ENCODE peak calls at places on chromosome 12, in four cellular contexts. One of them, this sample, is unnamed.

GRCh38 chr12:65526311-65526710 is 247.8 kb downstream of the MSRB3 start:
- DNase-seq in activated T-helper 1 cell treated with anti-CD3 and anti-CD28 coated beads, Interleukin-2, amount 50 U/mL, for 16 hours: no peak
- DNase-seq in globus pallidus: no peak
- DNase-seq in activated naive CD4-positive, alpha-beta T cell: no peak
- DNase-seq in this sample: no peak

GRCh38 chr12:91852646-91853045 is 293.0 kb downstream of the BTG1 start:
- DNase-seq in globus pallidus: no peak
- DNase-seq in activated T-helper 1 cell treated with anti-CD3 and anti-CD28 coated beads, Interleukin-2, amount 50 U/mL, for 16 hours: no peak
- DNase-seq in activated naive CD4-positive, alpha-beta T cell: no peak
- DNase-seq in this sample: no peak

GRCh38 chr12:88627501-88627900 is 47.2 kb upstream of the KITLG start:
- DNase-seq in globus pallidus: no peak
- DNase-seq in activated naive CD4-positive, alpha-beta T cell: no peak
- DNase-seq in activated T-helper 1 cell treated with anti-CD3 and anti-CD28 coated beads, Interleukin-2, amount 50 U/mL, for 16 hours: no peak
- DNase-seq in this sample: no peak

GRCh38 chr12:69290545-69291277 is 51.3 kb downstream of the CPSF6 start:
- DNase-seq in activated T-helper 1 cell treated with anti-CD3 and anti-CD28 coated beads, Interleukin-2, amount 50 U/mL, for 16 hours: peak
- DNase-seq in activated naive CD4-positive, alpha-beta T cell: peak
- DNase-seq in globus pallidus: peak
- DNase-seq in this sample: peak

GRCh38 chr12:46774011-46774633 is 51.7 kb downstream of the SLC38A4 start:
- DNase-seq in globus pallidus: no peak
- DNase-seq in activated naive CD4-positive, alpha-beta T cell: no peak
- DNase-seq in activated T-helper 1 cell treated with anti-CD3 and anti-CD28 coated beads, Interleukin-2, amount 50 U/mL, for 16 hours: no peak
- DNase-seq in this sample: no peak

GRCh38 chr12:97275261-97276197 is 187.1 kb upstream of the RMST start:
- DNase-seq in globus pallidus: peak
- DNase-seq in activated T-helper 1 cell treated with anti-CD3 and anti-CD28 coated beads, Interleukin-2, amount 50 U/mL, for 16 hours: no peak
- DNase-seq in activated naive CD4-positive, alpha-beta T cell: no peak
- DNase-seq in this sample: peak

GRCh38 chr12:124613151-124613585 is 45.8 kb upstream of the NCOR2 start:
- DNase-seq in activated T-helper 1 cell treated with anti-CD3 and anti-CD28 coated beads, Interleukin-2, amount 50 U/mL, for 16 hours: no peak
- DNase-seq in activated naive CD4-positive, alpha-beta T cell: no peak
- DNase-seq in globus pallidus: no peak
- DNase-seq in this sample: no peak

GRCh38 chr12:131366261-131366871 is 344.5 kb upstream of the SFSWAP start:
- DNase-seq in activated T-helper 1 cell treated with anti-CD3 and anti-CD28 coated beads, Interleukin-2, amount 50 U/mL, for 16 hours: no peak
- DNase-seq in globus pallidus: no peak
- DNase-seq in activated naive CD4-positive, alpha-beta T cell: no peak
- DNase-seq in this sample: no peak

GRCh38 chr12:1977109-1977508 is 27.1 kb downstream of the DCP1B start:
- DNase-seq in activated naive CD4-positive, alpha-beta T cell: no peak
- DNase-seq in activated T-helper 1 cell treated with anti-CD3 and anti-CD28 coated beads, Interleukin-2, amount 50 U/mL, for 16 hours: no peak
- DNase-seq in globus pallidus: no peak
- DNase-seq in this sample: no peak

This sample was measured in midbrain.